ENCODE peak calls at places on chromosome 17, in six cellular contexts. K, X, S, T, B and I are unnamed samples.

GRCh38 chr17:77849203-77849602 is 109.3 kb upstream of the TNRC6C start:
- DNase-seq in K (no peak), X (no peak), S (no peak), T (no peak), B (no peak), I (no peak)

GRCh38 chr17:4712526-4712925 is 2.1 kb downstream of the ARRB2 start:
- DNase-seq in K (no peak), X (no peak), S (no peak), T (no peak), B (no peak), I (peak)

GRCh38 chr17:74078363-74078762 is 125.1 kb upstream of the RPL38 start:
- DNase-seq in K (peak), X (no peak), S (no peak), T (no peak), B (no peak), I (no peak)

GRCh38 chr17:55086635-55087058 is 118.1 kb downstream of the STXBP4 start:
- DNase-seq in K (no peak), X (no peak), S (no peak), T (peak), B (no peak), I (peak)

GRCh38 chr17:65163990-65164495 is 26.9 kb downstream of the RGS9 start:
- DNase-seq in K (no peak), X (no peak), S (peak), T (peak), B (no peak), I (peak)

GRCh38 chr17:34598161-34598776 is 18.9 kb downstream of the TMEM132E start:
- DNase-seq in K (no peak), X (no peak), S (no peak), T (no peak), B (no peak), I (no peak)

GRCh38 chr17:67156269-67157199 is 88.5 kb downstream of the HELZ start:
- DNase-seq in K (no peak), X (no peak), S (peak), T (no peak), B (no peak), I (peak)

GRCh38 chr17:32490101-32490482 is 3.3 kb downstream of the CDK5R1 start:
- DNase-seq in K (peak), X (peak), S (peak), T (no peak), B (no peak), I (no peak)

GRCh38 chr17:69357701-69358100 is 30.8 kb upstream of the ABCA5 start:
- DNase-seq in K (peak), X (no peak), S (no peak), T (no peak), B (no peak), I (no peak)

GRCh38 chr17:51860934-51861561 is 297.5 kb downstream of the CA10 start:
- DNase-seq in K (peak), X (no peak), S (peak), T (peak), B (no peak), I (peak)

GRCh38 chr17:75646626-75646968 is 13.4 kb downstream of the SMIM5 start:
- DNase-seq in K (no peak), X (no peak), S (no peak), T (no peak), B (no peak), I (no peak)

GRCh38 chr17:48051706-48052486 is 3.7 kb downstream of the NFE2L1 start:
- DNase-seq in K (no peak), X (no peak), S (no peak), T (peak), B (no peak), I (peak)

GRCh38 chr17:921161-921560 is 58.4 kb downstream of the NXN start:
- DNase-seq in K (no peak), X (peak), S (no peak), T (no peak), B (no peak), I (no peak)

GRCh38 chr17:80750263-80750662 is 205.6 kb downstream of the RPTOR start:
- DNase-seq in K (no peak), X (no peak), S (peak), T (no peak), B (no peak), I (no peak)

GRCh38 chr17:46264456-46265198 is 30.3 kb upstream of the LRRC37A start:
- DNase-seq in K (no peak), X (no peak), S (peak), T (peak), B (no peak), I (no peak)

GRCh38 chr17:29569245-29569950 is 897 bp downstream of the TP53I13 start:
- DNase-seq in K (no peak), X (peak), S (no peak), T (no peak), B (peak), I (no peak)